ENCODE peak calls at places on chromosomes 2 and 18, in six cellular contexts. N, G, H, J, C and Z are unnamed samples.

GRCh38 chr18:70249118-70249517 is 39.7 kb upstream of the SOCS6 start:
- DNase-seq in G (no peak), N (no peak), J (no peak), C (peak), H (peak), Z (no peak)

GRCh38 chr2:60819155-60819862 is 62.1 kb upstream of the REL start:
- DNase-seq in J (no peak), H (no peak), N (no peak), C (no peak), G (no peak), Z (no peak)

GRCh38 chr2:78315368-78315767 is 710.1 kb upstream of the REG3G start:
- DNase-seq in N (no peak), J (no peak), G (no peak), C (no peak), H (no peak), Z (no peak)

GRCh38 chr18:54684786-54685185 is 93.7 kb downstream of the DYNAP start:
- DNase-seq in J (peak), C (peak), N (no peak), H (no peak), G (peak), Z (peak)

GRCh38 chr18:9494778-9495302 is 19.5 kb downstream of the RALBP1 start:
- DNase-seq in C (peak), G (no peak), H (peak), J (peak), N (no peak), Z (no peak)

GRCh38 chr2:192161670-192162290 is 33.0 kb downstream of the TMEFF2 start:
- DNase-seq in N (no peak), J (no peak), C (no peak), G (no peak), H (no peak), Z (no peak)

GRCh38 chr2:165902929-165903328 is 50.6 kb downstream of the TTC21B start:
- DNase-seq in H (peak), J (peak), C (no peak), G (no peak), N (no peak), Z (no peak)

GRCh38 chr18:67733094-67733493 is 216.6 kb upstream of the DSEL start:
- DNase-seq in N (no peak), C (no peak), H (peak), J (peak), G (no peak), Z (no peak)

GRCh38 chr2:20656561-20656960 is 5.7 kb upstream of the HS1BP3 start:
- DNase-seq in H (no peak), J (no peak), G (no peak), N (no peak), C (no peak), Z (no peak)

GRCh38 chr2:216620806-216621205 is 12.4 kb upstream of the IGFBP2 start:
- DNase-seq in G (no peak), N (no peak), H (peak), C (no peak), J (no peak), Z (no peak)

GRCh38 chr18:42414756-42415454 is 459.9 kb downstream of the PIK3C3 start:
- DNase-seq in G (no peak), J (peak), C (peak), N (no peak), H (no peak), Z (no peak)
- H4K8ac ChIP-seq in G (no peak), J (no peak), C (no peak), N (no peak), H (no peak), Z (no peak)

DNA sequence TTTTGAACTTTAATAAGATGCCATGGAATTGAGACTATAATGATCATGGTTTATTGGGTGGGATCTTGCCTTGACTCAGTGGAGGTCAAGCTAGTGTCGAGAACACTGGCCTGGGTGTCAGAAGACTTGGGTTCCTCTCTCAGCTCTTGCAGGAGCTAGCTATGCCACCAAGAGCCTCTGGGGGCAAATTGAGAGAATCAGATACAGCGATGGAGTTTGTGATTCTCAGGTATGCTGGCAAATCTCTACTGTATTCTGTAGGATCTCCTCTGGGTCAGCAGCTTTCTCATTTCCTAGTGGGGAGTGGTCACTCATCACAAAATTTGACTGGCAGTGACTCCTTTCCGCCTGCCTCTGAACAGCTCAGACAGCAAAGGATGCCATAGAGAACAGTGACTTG is 477.0 kb downstream of the RNF144A start:
- DNase-seq in H (no peak), C (no peak), G (no peak), N (no peak), J (no peak), Z (no peak)
- H3K14ac ChIP-seq in H (no peak), C (no peak), G (no peak), N (no peak), J (no peak), Z (no peak)

GRCh38 chr18:11498821-11499220 is 110.6 kb upstream of the SLC35G4 start:
- DNase-seq in G (no peak), N (no peak), H (no peak), C (no peak), J (no peak), Z (no peak)
- H2BK5ac ChIP-seq in G (no peak), N (no peak), H (no peak), C (no peak), J (no peak), Z (no peak)

GRCh38 chr2:144650886-144651285 is 131.0 kb upstream of the ZEB2 start:
- DNase-seq in N (no peak), H (no peak), C (no peak), G (no peak), J (no peak), Z (no peak)
- H4K8ac ChIP-seq in N (no peak), H (no peak), C (no peak), G (no peak), J (no peak), Z (no peak)